ENCODE peak calls at places on chromosomes 4 and X, in ten cellular contexts. One of them, this sample, is unnamed.

GRCh38 chr4:127284236-127284635 is 348.5 kb upstream of the INTU start:
- DNase-seq in dermis microvascular lymphatic vessel endothelial cell: no peak
- DNase-seq in hypothalamus: no peak
- DNase-seq in left lung: no peak
- DNase-seq in non-pigmented ciliary epithelial cell: no peak
- DNase-seq in heart right ventricle: no peak
- DNase-seq in lower leg skin: no peak
- DNase-seq in A673: no peak
- DNase-seq in AG20443: no peak
- DNase-seq in GM04504: no peak
- DNase-seq in this sample: no peak

GRCh38 chr4:128770807-128771206 is 38.7 kb upstream of the JADE1 start:
- DNase-seq in dermis microvascular lymphatic vessel endothelial cell: no peak
- DNase-seq in hypothalamus: no peak
- DNase-seq in left lung: no peak
- DNase-seq in non-pigmented ciliary epithelial cell: no peak
- DNase-seq in heart right ventricle: no peak
- DNase-seq in lower leg skin: no peak
- DNase-seq in A673: no peak
- DNase-seq in AG20443: no peak
- DNase-seq in GM04504: no peak
- DNase-seq in this sample: no peak

GRCh38 chrX:5113128-5113527 is 1115.5 kb downstream of the NLGN4X start:
- DNase-seq in dermis microvascular lymphatic vessel endothelial cell: peak; percentile 0
- DNase-seq in hypothalamus: no peak
- DNase-seq in left lung: no peak
- DNase-seq in non-pigmented ciliary epithelial cell: no peak
- DNase-seq in heart right ventricle: no peak
- DNase-seq in lower leg skin: no peak
- DNase-seq in A673: peak; percentile 49
- DNase-seq in AG20443: no peak
- DNase-seq in GM04504: no peak
- DNase-seq in this sample: no peak

GRCh38 chr4:16217300-16218051 is 8.8 kb downstream of the TAPT1 start:
- DNase-seq in dermis microvascular lymphatic vessel endothelial cell: no peak
- DNase-seq in hypothalamus: no peak
- DNase-seq in left lung: no peak
- DNase-seq in non-pigmented ciliary epithelial cell: no peak
- DNase-seq in heart right ventricle: no peak
- DNase-seq in lower leg skin: no peak
- DNase-seq in A673: no peak
- DNase-seq in AG20443: no peak
- DNase-seq in GM04504: no peak
- DNase-seq in this sample: no peak

GRCh38 chr4:124030038-124030638 is 633.5 kb downstream of the SPRY1 start:
- DNase-seq in dermis microvascular lymphatic vessel endothelial cell: no peak
- DNase-seq in hypothalamus: no peak
- DNase-seq in left lung: no peak
- DNase-seq in non-pigmented ciliary epithelial cell: no peak
- DNase-seq in heart right ventricle: no peak
- DNase-seq in lower leg skin: peak; percentile 46
- DNase-seq in A673: no peak
- DNase-seq in AG20443: peak; percentile 42
- DNase-seq in GM04504: peak; percentile 17
- DNase-seq in this sample: no peak

GRCh38 chr4:40292313-40292759 is 42.8 kb upstream of the CHRNA9 start:
- DNase-seq in dermis microvascular lymphatic vessel endothelial cell: peak; percentile 10
- DNase-seq in hypothalamus: no peak
- DNase-seq in left lung: no peak
- DNase-seq in non-pigmented ciliary epithelial cell: no peak
- DNase-seq in heart right ventricle: no peak
- DNase-seq in lower leg skin: no peak
- DNase-seq in A673: peak; percentile 47
- DNase-seq in AG20443: no peak
- DNase-seq in GM04504: no peak
- DNase-seq in this sample: no peak

GRCh38 chr4:15469402-15470148 is at the start of gene CC2D2A:
- DNase-seq in dermis microvascular lymphatic vessel endothelial cell: peak; percentile 35
- DNase-seq in hypothalamus: peak; percentile 34
- DNase-seq in left lung: peak; percentile 33
- DNase-seq in non-pigmented ciliary epithelial cell: no peak
- DNase-seq in heart right ventricle: no peak
- DNase-seq in lower leg skin: no peak
- DNase-seq in A673: no peak
- DNase-seq in AG20443: peak; percentile 76
- DNase-seq in GM04504: no peak
- DNase-seq in this sample: no peak

GRCh38 chr4:53688186-53688790 is 97.0 kb upstream of the LNX1 start:
- DNase-seq in dermis microvascular lymphatic vessel endothelial cell: peak; percentile 34
- DNase-seq in hypothalamus: no peak
- DNase-seq in left lung: peak; percentile 61
- DNase-seq in non-pigmented ciliary epithelial cell: peak; percentile 99
- DNase-seq in heart right ventricle: no peak
- DNase-seq in lower leg skin: no peak
- DNase-seq in A673: no peak
- DNase-seq in AG20443: peak; percentile 94
- DNase-seq in GM04504: peak; percentile 99
- DNase-seq in this sample: no peak

This sample was measured in suprapubic skin.